ENCODE peak calls at places on chromosomes 4 and X, in four cellular contexts. P, H, J and X are unnamed samples.
A peak's percentile ranks its signal among the peaks of the same experiment; 100 is the strongest.

GRCh38 chr4:179164642-179165338 is 1722.6 kb upstream of the AGA start:
- DNase-seq in P (no peak), H (no peak), J (no peak), X (no peak)

GRCh38 chrX:24858004-24858746 is 157.6 kb downstream of the ARX start:
- DNase-seq in P (no peak), H (no peak), J (no peak), X (no peak)

GRCh38 chr4:131426023-131426758 is 1722.9 kb upstream of the PCDH10 start:
- DNase-seq in P (no peak), H (no peak), J (no peak), X (peak; percentile 3)

GRCh38 chr4:71241467-71242401 is 97.1 kb upstream of the SLC4A4 start:
- DNase-seq in P (no peak), H (no peak), J (no peak), X (no peak)

GRCh38 chrX:87064522-87064921 is 453.1 kb upstream of the KLHL4 start:
- DNase-seq in P (no peak), H (no peak), J (no peak), X (no peak)

GRCh38 chrX:2401590-2402360 is 99.0 kb downstream of the DHRSX start:
- DNase-seq in P (no peak), H (no peak), J (no peak), X (no peak)

GRCh38 chr4:95857761-95858160 is 17.9 kb downstream of the PDHA2 start:
- DNase-seq in P (no peak), H (no peak), J (peak; percentile 2), X (no peak)

GRCh38 chr4:26992657-26993361 is 132.2 kb downstream of the STIM2 start:
- DNase-seq in P (no peak), H (no peak), J (peak; percentile 78), X (peak; percentile 60)

GRCh38 chr4:47744253-47744652 is 93.6 kb downstream of the CORIN start:
- DNase-seq in P (no peak), H (no peak), J (no peak), X (no peak)

GRCh38 chrX:116290359-116290758 is 119.8 kb downstream of the AGTR2 start:
- DNase-seq in P (no peak), H (no peak), J (no peak), X (no peak)

GRCh38 chr4:155612074-155612473 is 54.6 kb upstream of the GUCY1A1 start:
- DNase-seq in P (no peak), H (no peak), J (no peak), X (no peak)

GRCh38 chr4:180909279-180909678 is 1333.9 kb upstream of the TENM3 start:
- DNase-seq in P (no peak), H (no peak), J (no peak), X (no peak)

GRCh38 chrX:16836371-16836770 is 33.8 kb downstream of the RBBP7 start:
- DNase-seq in P (no peak), H (peak; percentile 10), J (no peak), X (peak; percentile 51)

GRCh38 chrX:101977091-101977490 is 45.3 kb upstream of the ZMAT1 start:
- DNase-seq in P (no peak), H (no peak), J (no peak), X (no peak)

GRCh38 chr4:23789765-23790164 is 100.1 kb downstream of the PPARGC1A start:
- DNase-seq in P (no peak), H (no peak), J (peak; percentile 43), X (no peak)

GRCh38 chrX:39848243-39848642 is 249.5 kb downstream of the BCOR start:
- DNase-seq in P (no peak), H (no peak), J (no peak), X (no peak)

GRCh38 chr4:166324321-166324720 is 451.3 kb downstream of the TLL1 start:
- DNase-seq in P (no peak), H (peak; percentile 29), J (peak; percentile 18), X (no peak)

GRCh38 chrX:14398725-14399124 is 130.6 kb upstream of the GLRA2 start:
- DNase-seq in P (no peak), H (peak; percentile 13), J (no peak), X (no peak)

GRCh38 chrX:8820910-8821527 is 19.8 kb upstream of the FAM9A start:
- DNase-seq in P (no peak), H (no peak), J (no peak), X (no peak)

GRCh38 chr4:4860381-4860802 is 927 bp downstream of the MSX1 start:
- DNase-seq in P (no peak), H (no peak), J (peak; percentile 33), X (no peak)

GRCh38 chrX:57353472-57354132 is 67.1 kb downstream of the FAAH2 start:
- DNase-seq in P (no peak), H (no peak), J (no peak), X (no peak)

GRCh38 chrX:29535212-29536162 is 679.9 kb upstream of the MAGEB2 start:
- DNase-seq in P (no peak), H (no peak), J (no peak), X (no peak)

GRCh38 chr4:149987330-149987751 is 90.9 kb upstream of the DCLK2 start:
- DNase-seq in P (no peak), H (no peak), J (no peak), X (no peak)
- H3K4me3 ChIP-seq in P (no peak overlapping the region), H (no peak overlapping the region), J (no peak overlapping the region), X (no peak overlapping the region)

GRCh38 chr4:109811707-109812106 is 3.9 kb upstream of the GAR1 start:
- DNase-seq in P (no peak), H (no peak), J (no peak), X (no peak)

GRCh38 chr4:109816894-109817293 is 1.3 kb downstream of the GAR1 start:
- DNase-seq in P (no peak), H (no peak), J (no peak), X (no peak)

GRCh38 chr4:109816082-109816442 is 500 bp downstream of the GAR1 start:
- DNase-seq in P (no peak), H (peak; percentile 26), J (no peak), X (peak; percentile 24)

GRCh38 chr4:109818268-109818667 is 2.7 kb downstream of the GAR1 start:
- DNase-seq in P (no peak), H (no peak), J (no peak), X (no peak)

GRCh38 chr4:109815151-109816081 is at the start of gene GAR1:
- DNase-seq in P (peak; percentile 90), H (peak; percentile 95), J (peak; percentile 91), X (peak; percentile 82)
- TF ChIP-seq CTCF in P (peak; percentile 10), H (no peak), J (no peak), X (no peak)

DNA sequence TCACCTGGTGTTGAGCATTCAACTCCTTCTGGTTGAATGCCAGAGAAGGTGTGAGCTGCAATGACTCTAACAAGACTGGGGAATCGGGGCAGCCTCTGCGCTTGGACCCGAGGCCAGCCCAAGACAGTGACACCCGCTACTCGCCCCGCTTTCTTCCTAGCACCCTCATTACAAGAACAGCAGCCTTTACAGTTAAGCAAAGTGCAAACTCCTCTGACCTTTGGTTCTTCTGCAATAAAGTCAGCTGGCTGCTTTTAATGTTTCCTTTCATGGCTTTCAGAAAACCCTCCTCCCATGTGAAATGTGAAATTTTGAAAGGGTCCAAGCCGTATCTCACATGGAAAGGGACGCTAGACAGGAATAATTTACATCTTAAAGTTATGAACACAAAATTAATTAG is 520.2 kb upstream of the FRG1 start:
- DNase-seq in P (no peak), H (no peak), J (no peak), X (no peak)
- H3K27me3 ChIP-seq in P (no peaks in the 10 kb centered on the region), H (no peaks in the 10 kb centered on the region), J (no peaks in the 10 kb centered on the region), X (no peaks in the 10 kb centered on the region)

DNA sequence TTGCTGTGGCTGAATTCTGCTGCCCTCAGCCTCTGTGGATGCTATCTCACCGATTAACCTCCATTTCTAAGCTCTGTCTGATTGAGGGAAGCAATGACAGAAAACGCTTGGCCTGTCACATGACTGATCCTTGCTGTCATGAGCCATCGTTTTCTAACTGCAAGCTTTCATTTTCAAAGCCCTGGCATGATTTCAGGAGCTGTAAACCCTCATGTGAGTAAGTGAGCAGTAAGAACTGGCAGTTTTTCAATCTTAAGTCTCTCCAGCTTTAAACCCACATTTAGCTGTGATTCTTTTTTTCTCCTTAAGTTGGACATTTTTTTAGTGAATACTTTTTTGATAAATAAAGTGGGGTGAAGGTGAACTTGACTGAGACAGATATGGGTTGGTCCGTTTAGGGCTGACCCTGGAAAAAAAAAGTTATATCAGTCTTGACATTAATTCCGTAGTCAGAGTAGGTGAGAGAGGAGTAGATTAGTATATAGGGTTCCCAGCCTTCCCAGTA is 180.9 kb upstream of the PGRMC2 start:
- DNase-seq in P (no peak), H (peak; percentile 67), J (peak; percentile 94), X (no peak)
- H3K4me3 ChIP-seq in P (peak overlapping the region; percentile 54), H (no peak overlapping the region), J (no peak overlapping the region), X (no peak overlapping the region)

DNA sequence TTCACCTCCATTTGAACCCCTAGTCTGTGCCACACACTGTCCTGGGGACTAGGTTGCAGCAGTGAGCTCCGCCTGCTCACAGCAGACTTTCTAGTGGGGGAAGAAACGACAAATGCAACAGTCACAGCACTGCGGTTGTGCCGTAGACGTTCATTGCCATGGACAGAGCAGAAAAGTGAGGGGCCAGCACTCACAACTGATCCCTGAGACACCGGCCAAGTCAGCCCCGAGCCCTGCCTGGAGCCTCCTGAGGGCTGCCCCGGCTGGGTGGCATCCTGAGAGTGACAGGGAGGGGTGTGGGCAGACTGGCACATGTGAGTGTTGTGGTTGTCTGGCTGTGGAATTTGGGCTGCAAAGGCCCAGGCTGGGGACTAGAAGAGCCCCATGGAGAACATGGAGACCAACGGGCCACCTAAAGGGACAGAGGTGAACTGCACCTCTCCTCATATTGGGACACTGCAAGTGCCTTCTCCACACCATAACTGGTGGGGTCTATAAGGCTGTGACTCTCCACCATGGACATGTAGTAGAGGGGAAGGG is 4.6 kb downstream of the DUSP9 start:
- DNase-seq in P (no peak), H (no peak), J (no peak), X (no peak)
- TF ChIP-seq CTCF in P (no peak), H (peak; percentile 12), J (peak; percentile 55), X (peak; percentile 33)

DNA sequence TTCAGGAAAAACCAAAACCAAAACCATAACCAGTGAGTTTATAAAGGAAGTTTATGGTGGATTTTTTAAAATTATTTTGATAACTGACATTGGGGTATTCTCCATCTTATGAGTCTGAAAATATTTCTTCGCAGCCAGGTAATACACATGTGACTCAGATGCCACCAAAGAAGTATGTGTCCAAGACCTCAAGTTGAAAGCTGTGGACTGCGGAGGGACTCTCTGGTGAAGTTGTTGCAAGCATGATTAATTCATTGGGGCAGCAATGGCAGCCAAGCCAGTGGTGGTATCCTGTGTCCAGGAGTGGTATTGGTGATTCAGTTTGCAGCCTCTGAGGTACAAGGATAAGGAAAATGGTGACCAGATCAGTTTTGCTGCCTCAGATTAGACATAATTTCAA is 14.0 kb upstream of the ADH5 start:
- DNase-seq in P (no peak), H (no peak), J (no peak), X (no peak)
- H3K27me3 ChIP-seq in P (no peaks in the 10 kb centered on the region), H (no peaks in the 10 kb centered on the region), J (no peaks in the 10 kb centered on the region), X (no peaks in the 10 kb centered on the region)

GRCh38 chr4:8204576-8205227 is 5.6 kb downstream of the SH3TC1 start:
- DNase-seq in P (no peak), H (no peak), J (no peak), X (no peak)
- H3K4me3 ChIP-seq in P (no peak overlapping the region), H (no peak overlapping the region), J (no peak overlapping the region), X (no peak overlapping the region)